ENCODE peak calls at places on chromosomes 5 and 9, in eight cellular contexts. C is stimulated activated CD8-positive, alpha-beta memory T cell treated with anti-CD3 and anti-CD28 coated beads, Interleukin-4, amount 100 ng/mL, for 1 hour; R is H4; I is transverse colon; F is globus pallidus; Y is AG08395; D is stimulated activated CD4-positive, alpha-beta T cell treated with anti-CD3 and anti-CD28 coated beads, Interleukin-1b, Interleukin-23, amount 100 ng/mL, for 24 hours; J is NCI-H748 treated with DMSO at 0.1 percent for 48 hours. A is an unnamed sample.

GRCh38 chr9:126722252-126722921 is 82.5 kb upstream of the ZBTB43 start:
- DNase-seq in C (peak), R (peak), I (peak), F (no peak), Y (peak), D (peak), J (peak), A (peak)

GRCh38 chr5:112689510-112689909 is 48.2 kb upstream of the APC start:
- DNase-seq in C (no peak), R (no peak), I (no peak), F (no peak), Y (peak), D (no peak), J (no peak), A (no peak)

GRCh38 chr5:1540166-1540565 is 16.4 kb upstream of the LPCAT1 start:
- DNase-seq in C (no peak), R (no peak), I (no peak), F (no peak), Y (no peak), D (no peak), J (no peak), A (peak)

GRCh38 chr9:35616681-35617459 is 1.3 kb downstream of the CD72 start:
- DNase-seq in C (no peak), R (no peak), I (peak), F (peak), Y (peak), D (peak), J (peak), A (peak)

GRCh38 chr9:129949821-129950220 is 93.2 kb downstream of the FNBP1 start:
- DNase-seq in C (no peak), R (no peak), I (no peak), F (no peak), Y (no peak), D (no peak), J (no peak), A (no peak)

GRCh38 chr5:150376799-150377771 is 19.6 kb downstream of the TCOF1 start:
- DNase-seq in C (no peak), R (no peak), I (no peak), F (no peak), Y (peak), D (no peak), J (no peak), A (no peak)

GRCh38 chr5:141507387-141508091 is 18.7 kb downstream of the PCDHGC5 start:
- DNase-seq in C (no peak), R (peak), I (no peak), F (no peak), Y (peak), D (no peak), J (no peak), A (no peak)

GRCh38 chr9:79240774-79241173 is 331.0 kb upstream of the TLE4 start:
- DNase-seq in C (no peak), R (no peak), I (no peak), F (no peak), Y (no peak), D (no peak), J (no peak), A (no peak)

GRCh38 chr5:148458036-148458888 is 74.5 kb downstream of the FBXO38 start:
- DNase-seq in C (no peak), R (no peak), I (no peak), F (no peak), Y (no peak), D (no peak), J (no peak), A (no peak)

GRCh38 chr5:45281081-45281480 is 415.1 kb downstream of the HCN1 start:
- DNase-seq in C (no peak), R (no peak), I (no peak), F (no peak), Y (no peak), D (no peak), J (no peak), A (no peak)

GRCh38 chr9:19615036-19615435 is 173.8 kb downstream of the SLC24A2 start:
- DNase-seq in C (no peak), R (no peak), I (no peak), F (no peak), Y (no peak), D (no peak), J (no peak), A (no peak)

GRCh38 chr5:74185599-74185998 is 454.9 kb downstream of the ENC1 start:
- DNase-seq in C (no peak), R (no peak), I (no peak), F (no peak), Y (no peak), D (no peak), J (no peak), A (no peak)

GRCh38 chr5:130710596-130710995 is 454.5 kb downstream of the HINT1 start:
- DNase-seq in C (no peak), R (peak), I (no peak), F (no peak), Y (no peak), D (no peak), J (no peak), A (no peak)

GRCh38 chr5:148623101-148623500 is 31.2 kb downstream of the HTR4 start:
- DNase-seq in C (no peak), R (no peak), I (no peak), F (no peak), Y (no peak), D (no peak), J (no peak), A (no peak)

GRCh38 chr9:89246840-89247239 is 64.2 kb upstream of the CKS2 start:
- DNase-seq in C (no peak), R (no peak), I (no peak), F (no peak), Y (no peak), D (no peak), J (no peak), A (no peak)

GRCh38 chr5:44719856-44720255 is 88.9 kb upstream of the MRPS30 start:
- DNase-seq in C (no peak), R (no peak), I (no peak), F (no peak), Y (no peak), D (no peak), J (no peak), A (no peak)

GRCh38 chr5:177444106-177445051 is 2.2 kb upstream of the PRR7 start:
- DNase-seq in C (no peak), R (no peak), I (no peak), F (no peak), Y (no peak), D (no peak), J (no peak), A (no peak)

GRCh38 chr9:94973491-94973941 is 247.0 kb downstream of the AOPEP start:
- DNase-seq in C (no peak), R (no peak), I (no peak), F (no peak), Y (no peak), D (no peak), J (no peak), A (no peak)

GRCh38 chr5:151218177-151218576 is 5.7 kb downstream of the CCDC69 start:
- DNase-seq in C (no peak), R (no peak), I (no peak), F (no peak), Y (no peak), D (no peak), J (no peak), A (no peak)

GRCh38 chr5:81336528-81336927 is 35.1 kb downstream of the ZCCHC9 start:
- DNase-seq in C (no peak), R (no peak), I (no peak), F (no peak), Y (no peak), D (no peak), J (no peak), A (no peak)

GRCh38 chr9:81974764-81975163 is 13.8 kb upstream of the SPATA31D1 start:
- DNase-seq in C (no peak), R (no peak), I (no peak), F (no peak), Y (no peak), D (no peak), J (no peak), A (no peak)

GRCh38 chr5:89498699-89499098 is 615.7 kb upstream of the MEF2C start:
- DNase-seq in C (no peak), R (no peak), I (no peak), F (no peak), Y (no peak), D (no peak), J (no peak), A (no peak)

GRCh38 chr5:96657068-96657467 is 5.1 kb upstream of the CAST start:
- DNase-seq in C (peak), R (peak), I (peak), F (no peak), Y (peak), D (peak), J (no peak), A (no peak)

GRCh38 chr5:37662362-37662761 is 177.5 kb downstream of the GDNF start:
- DNase-seq in C (no peak), R (no peak), I (no peak), F (no peak), Y (no peak), D (no peak), J (no peak), A (no peak)

GRCh38 chr9:79015951-79016350 is 555.8 kb upstream of the TLE4 start:
- DNase-seq in C (no peak), R (no peak), I (no peak), F (no peak), Y (no peak), D (no peak), J (peak), A (no peak)

GRCh38 chr5:68336200-68336599 is 120.6 kb downstream of the PIK3R1 start:
- DNase-seq in C (no peak), R (no peak), I (no peak), F (no peak), Y (no peak), D (no peak), J (no peak), A (no peak)

GRCh38 chr5:104540448-104540847 is 977.9 kb upstream of the NUDT12 start:
- DNase-seq in C (no peak), R (peak), I (peak), F (no peak), Y (no peak), D (no peak), J (no peak), A (no peak)

GRCh38 chr5:168934186-168934585 is 355.0 kb upstream of the PANK3 start:
- DNase-seq in C (no peak), R (no peak), I (no peak), F (no peak), Y (no peak), D (no peak), J (no peak), A (no peak)

GRCh38 chr9:34647651-34648050 is 1.2 kb downstream of the GALT start:
- DNase-seq in C (no peak), R (no peak), I (no peak), F (no peak), Y (no peak), D (no peak), J (no peak), A (no peak)

GRCh38 chr5:36611520-36612274 is 5.3 kb downstream of the SLC1A3 start:
- DNase-seq in C (no peak), R (no peak), I (no peak), F (peak), Y (no peak), D (no peak), J (no peak), A (no peak)